ENCODE peak calls at places on chromosomes 7 and 10, in ten cellular contexts. One of them, this sample, is unnamed.

GRCh38 chr7:27611043-27611442 is 51.6 kb downstream of the HIBADH start:
- DNase-seq in ovary: no peak
- DNase-seq in MM.1S: no peak
- DNase-seq in fibroblast of lung: peak; percentile 14
- DNase-seq in colonic mucosa: no peak
- DNase-seq in prostate gland: no peak
- DNase-seq in suprapubic skin: no peak
- DNase-seq in CD8-positive, alpha-beta T cell: no peak
- DNase-seq in tibial artery: no peak
- DNase-seq in A549: no peak
- DNase-seq in this sample: peak; percentile 71

GRCh38 chr7:123548406-123548805 is 9.2 kb downstream of the NDUFA5 start:
- DNase-seq in ovary: no peak
- DNase-seq in MM.1S: no peak
- DNase-seq in fibroblast of lung: no peak
- DNase-seq in colonic mucosa: no peak
- DNase-seq in prostate gland: no peak
- DNase-seq in suprapubic skin: no peak
- DNase-seq in CD8-positive, alpha-beta T cell: no peak
- DNase-seq in tibial artery: no peak
- DNase-seq in A549: no peak
- DNase-seq in this sample: no peak

GRCh38 chr7:90211391-90212148 is at the start of gene STEAP2:
- DNase-seq in ovary: peak; percentile 95
- DNase-seq in MM.1S: peak; percentile 11
- DNase-seq in fibroblast of lung: peak; percentile 92
- DNase-seq in colonic mucosa: peak; percentile 89
- DNase-seq in prostate gland: peak; percentile 90
- DNase-seq in suprapubic skin: peak; percentile 93
- DNase-seq in CD8-positive, alpha-beta T cell: no peak
- DNase-seq in tibial artery: peak; percentile 96
- DNase-seq in A549: peak; percentile 82
- DNase-seq in this sample: peak; percentile 74

GRCh38 chr7:43112088-43112940 is at the start of gene HECW1:
- DNase-seq in ovary: no peak
- DNase-seq in MM.1S: no peak
- DNase-seq in fibroblast of lung: no peak
- DNase-seq in colonic mucosa: no peak
- DNase-seq in prostate gland: no peak
- DNase-seq in suprapubic skin: no peak
- DNase-seq in CD8-positive, alpha-beta T cell: no peak
- DNase-seq in tibial artery: no peak
- DNase-seq in A549: no peak
- DNase-seq in this sample: no peak

GRCh38 chr7:27364344-27364758 is 121.7 kb downstream of the EVX1 start:
- DNase-seq in ovary: peak; percentile 84
- DNase-seq in MM.1S: no peak
- DNase-seq in fibroblast of lung: peak; percentile 94
- DNase-seq in colonic mucosa: peak; percentile 42
- DNase-seq in prostate gland: peak; percentile 12
- DNase-seq in suprapubic skin: peak; percentile 80
- DNase-seq in CD8-positive, alpha-beta T cell: no peak
- DNase-seq in tibial artery: peak; percentile 73
- DNase-seq in A549: no peak
- DNase-seq in this sample: no peak

GRCh38 chr7:106767498-106768323 is 97.4 kb upstream of the PIK3CG start:
- DNase-seq in ovary: no peak
- DNase-seq in MM.1S: peak; percentile 93
- DNase-seq in fibroblast of lung: peak; percentile 89
- DNase-seq in colonic mucosa: no peak
- DNase-seq in prostate gland: no peak
- DNase-seq in suprapubic skin: no peak
- DNase-seq in CD8-positive, alpha-beta T cell: no peak
- DNase-seq in tibial artery: no peak
- DNase-seq in A549: no peak
- DNase-seq in this sample: no peak

GRCh38 chr7:65239707-65240352 is 133.8 kb upstream of the ZNF92 start:
- DNase-seq in ovary: peak; percentile 18
- DNase-seq in MM.1S: no peak
- DNase-seq in fibroblast of lung: peak; percentile 12
- DNase-seq in colonic mucosa: peak; percentile 30
- DNase-seq in prostate gland: no peak
- DNase-seq in suprapubic skin: no peak
- DNase-seq in CD8-positive, alpha-beta T cell: no peak
- DNase-seq in tibial artery: no peak
- DNase-seq in A549: peak; percentile 36
- DNase-seq in this sample: peak; percentile 84

GRCh38 chr10:95334793-95335120 is 44.0 kb upstream of the PDLIM1 start:
- DNase-seq in ovary: no peak
- DNase-seq in MM.1S: no peak
- DNase-seq in fibroblast of lung: no peak
- DNase-seq in colonic mucosa: no peak
- DNase-seq in prostate gland: no peak
- DNase-seq in suprapubic skin: no peak
- DNase-seq in CD8-positive, alpha-beta T cell: no peak
- DNase-seq in tibial artery: no peak
- DNase-seq in A549: no peak
- DNase-seq in this sample: no peak

GRCh38 chr10:80598084-80598798 is 60.5 kb downstream of the SH2D4B start:
- DNase-seq in ovary: no peak
- DNase-seq in MM.1S: no peak
- DNase-seq in fibroblast of lung: no peak
- DNase-seq in colonic mucosa: no peak
- DNase-seq in prostate gland: no peak
- DNase-seq in suprapubic skin: no peak
- DNase-seq in CD8-positive, alpha-beta T cell: no peak
- DNase-seq in tibial artery: no peak
- DNase-seq in A549: no peak
- DNase-seq in this sample: no peak

GRCh38 chr10:66639351-66639750 is 286.5 kb upstream of the LRRTM3 start:
- DNase-seq in ovary: no peak
- DNase-seq in MM.1S: no peak
- DNase-seq in fibroblast of lung: peak; percentile 31
- DNase-seq in colonic mucosa: no peak
- DNase-seq in prostate gland: no peak
- DNase-seq in suprapubic skin: no peak
- DNase-seq in CD8-positive, alpha-beta T cell: no peak
- DNase-seq in tibial artery: no peak
- DNase-seq in A549: no peak
- DNase-seq in this sample: no peak

GRCh38 chr7:449249-450019 is 70.2 kb downstream of the PDGFA start:
- DNase-seq in ovary: no peak
- DNase-seq in MM.1S: no peak
- DNase-seq in fibroblast of lung: no peak
- DNase-seq in colonic mucosa: no peak
- DNase-seq in prostate gland: no peak
- DNase-seq in suprapubic skin: no peak
- DNase-seq in CD8-positive, alpha-beta T cell: no peak
- DNase-seq in tibial artery: no peak
- DNase-seq in A549: no peak
- DNase-seq in this sample: no peak

GRCh38 chr7:92586403-92586802 is 3.8 kb downstream of the FAM133B start:
- DNase-seq in ovary: no peak
- DNase-seq in MM.1S: no peak
- DNase-seq in fibroblast of lung: peak; percentile 79
- DNase-seq in colonic mucosa: no peak
- DNase-seq in prostate gland: no peak
- DNase-seq in suprapubic skin: no peak
- DNase-seq in CD8-positive, alpha-beta T cell: no peak
- DNase-seq in tibial artery: no peak
- DNase-seq in A549: no peak
- DNase-seq in this sample: no peak

GRCh38 chr10:125156196-125156595 is 4.2 kb downstream of the CTBP2 start:
- DNase-seq in ovary: no peak
- DNase-seq in MM.1S: no peak
- DNase-seq in fibroblast of lung: no peak
- DNase-seq in colonic mucosa: no peak
- DNase-seq in prostate gland: no peak
- DNase-seq in suprapubic skin: no peak
- DNase-seq in CD8-positive, alpha-beta T cell: no peak
- DNase-seq in tibial artery: no peak
- DNase-seq in A549: no peak
- DNase-seq in this sample: no peak

GRCh38 chr7:26144681-26145080 is 7.3 kb upstream of the NFE2L3 start:
- DNase-seq in ovary: no peak
- DNase-seq in MM.1S: no peak
- DNase-seq in fibroblast of lung: peak; percentile 48
- DNase-seq in colonic mucosa: no peak
- DNase-seq in prostate gland: no peak
- DNase-seq in suprapubic skin: no peak
- DNase-seq in CD8-positive, alpha-beta T cell: no peak
- DNase-seq in tibial artery: no peak
- DNase-seq in A549: no peak
- DNase-seq in this sample: no peak

GRCh38 chr7:137421389-137421788 is 77.9 kb upstream of the PTN start:
- DNase-seq in ovary: no peak
- DNase-seq in MM.1S: no peak
- DNase-seq in fibroblast of lung: peak; percentile 48
- DNase-seq in colonic mucosa: no peak
- DNase-seq in prostate gland: no peak
- DNase-seq in suprapubic skin: no peak
- DNase-seq in CD8-positive, alpha-beta T cell: no peak
- DNase-seq in tibial artery: peak; percentile 69
- DNase-seq in A549: no peak
- DNase-seq in this sample: no peak

GRCh38 chr7:46253500-46253899 is 332.4 kb upstream of the IGFBP3 start:
- DNase-seq in ovary: no peak
- DNase-seq in MM.1S: no peak
- DNase-seq in fibroblast of lung: no peak
- DNase-seq in colonic mucosa: no peak
- DNase-seq in prostate gland: no peak
- DNase-seq in suprapubic skin: no peak
- DNase-seq in CD8-positive, alpha-beta T cell: no peak
- DNase-seq in tibial artery: no peak
- DNase-seq in A549: no peak
- DNase-seq in this sample: no peak

GRCh38 chr10:35127289-35127891 is 744 bp downstream of the CREM start:
- DNase-seq in ovary: peak; percentile 76
- DNase-seq in MM.1S: peak; percentile 53
- DNase-seq in fibroblast of lung: peak; percentile 69
- DNase-seq in colonic mucosa: peak; percentile 64
- DNase-seq in prostate gland: peak; percentile 25
- DNase-seq in suprapubic skin: peak; percentile 88
- DNase-seq in CD8-positive, alpha-beta T cell: peak; percentile 38
- DNase-seq in tibial artery: peak; percentile 83
- DNase-seq in A549: peak; percentile 43
- DNase-seq in this sample: peak; percentile 48

GRCh38 chr7:94436018-94436604 is 41.4 kb downstream of the COL1A2 start:
- DNase-seq in ovary: peak; percentile 76
- DNase-seq in MM.1S: peak; percentile 71
- DNase-seq in fibroblast of lung: peak; percentile 82
- DNase-seq in colonic mucosa: peak; percentile 79
- DNase-seq in prostate gland: peak; percentile 70
- DNase-seq in suprapubic skin: no peak
- DNase-seq in CD8-positive, alpha-beta T cell: no peak
- DNase-seq in tibial artery: peak; percentile 80
- DNase-seq in A549: peak; percentile 59
- DNase-seq in this sample: peak; percentile 73

GRCh38 chr10:51117794-51118193 is 43.5 kb downstream of the PRKG1 start:
- DNase-seq in ovary: no peak
- DNase-seq in MM.1S: no peak
- DNase-seq in fibroblast of lung: peak; percentile 40
- DNase-seq in colonic mucosa: no peak
- DNase-seq in prostate gland: no peak
- DNase-seq in suprapubic skin: no peak
- DNase-seq in CD8-positive, alpha-beta T cell: no peak
- DNase-seq in tibial artery: no peak
- DNase-seq in A549: no peak
- DNase-seq in this sample: no peak

GRCh38 chr10:3774814-3775670 is 10.0 kb downstream of the KLF6 start:
- DNase-seq in ovary: no peak
- DNase-seq in MM.1S: no peak
- DNase-seq in fibroblast of lung: peak; percentile 94
- DNase-seq in colonic mucosa: no peak
- DNase-seq in prostate gland: no peak
- DNase-seq in suprapubic skin: no peak
- DNase-seq in CD8-positive, alpha-beta T cell: no peak
- DNase-seq in tibial artery: peak; percentile 83
- DNase-seq in A549: no peak
- DNase-seq in this sample: no peak

GRCh38 chr10:110764793-110765512 is 106.8 kb upstream of the PDCD4 start:
- DNase-seq in ovary: no peak
- DNase-seq in MM.1S: no peak
- DNase-seq in fibroblast of lung: no peak
- DNase-seq in colonic mucosa: no peak
- DNase-seq in prostate gland: no peak
- DNase-seq in suprapubic skin: no peak
- DNase-seq in CD8-positive, alpha-beta T cell: no peak
- DNase-seq in tibial artery: no peak
- DNase-seq in A549: no peak
- DNase-seq in this sample: no peak

GRCh38 chr7:54678763-54679396 is 80.1 kb downstream of the SEC61G start:
- DNase-seq in ovary: no peak
- DNase-seq in MM.1S: no peak
- DNase-seq in fibroblast of lung: no peak
- DNase-seq in colonic mucosa: no peak
- DNase-seq in prostate gland: no peak
- DNase-seq in suprapubic skin: no peak
- DNase-seq in CD8-positive, alpha-beta T cell: no peak
- DNase-seq in tibial artery: no peak
- DNase-seq in A549: no peak
- DNase-seq in this sample: no peak
- H3K4me1 ChIP-seq in ovary: no peaks in the 10 kb centered on the region
- H3K4me1 ChIP-seq in MM.1S: no peaks in the 10 kb centered on the region
- H3K4me1 ChIP-seq in fibroblast of lung: no peaks in the 10 kb centered on the region
- H3K4me1 ChIP-seq in colonic mucosa: no peaks in the 10 kb centered on the region
- H3K4me1 ChIP-seq in prostate gland: no peaks in the 10 kb centered on the region
- H3K4me1 ChIP-seq in suprapubic skin: no peaks in the 10 kb centered on the region
- H3K4me1 ChIP-seq in CD8-positive, alpha-beta T cell: no peaks in the 10 kb centered on the region
- H3K4me1 ChIP-seq in tibial artery: no peaks in the 10 kb centered on the region
- H3K4me1 ChIP-seq in A549: no peaks in the 10 kb centered on the region
- H3K4me1 ChIP-seq in this sample: peaks cover 8% of the 10 kb centered on the region

GRCh38 chr7:52088008-52088787 is 771.6 kb upstream of the COBL start:
- DNase-seq in ovary: peak; percentile 30
- DNase-seq in MM.1S: no peak
- DNase-seq in fibroblast of lung: no peak
- DNase-seq in colonic mucosa: no peak
- DNase-seq in prostate gland: no peak
- DNase-seq in suprapubic skin: no peak
- DNase-seq in CD8-positive, alpha-beta T cell: no peak
- DNase-seq in tibial artery: no peak
- DNase-seq in A549: no peak
- DNase-seq in this sample: no peak
- TF ChIP-seq CTCF in ovary: no peak
- TF ChIP-seq CTCF in MM.1S: no peak
- TF ChIP-seq CTCF in fibroblast of lung: no peak
- TF ChIP-seq CTCF in colonic mucosa: no peak
- TF ChIP-seq CTCF in prostate gland: no peak
- TF ChIP-seq CTCF in suprapubic skin: no peak
- TF ChIP-seq CTCF in CD8-positive, alpha-beta T cell: no peak
- TF ChIP-seq CTCF in tibial artery: no peak
- TF ChIP-seq CTCF in A549: no peak
- TF ChIP-seq CTCF in this sample: no peak

GRCh38 chr10:24965051-24965450 is 12.6 kb upstream of the PRTFDC1 start:
- DNase-seq in ovary: no peak
- DNase-seq in MM.1S: no peak
- DNase-seq in fibroblast of lung: no peak
- DNase-seq in colonic mucosa: no peak
- DNase-seq in prostate gland: no peak
- DNase-seq in suprapubic skin: no peak
- DNase-seq in CD8-positive, alpha-beta T cell: no peak
- DNase-seq in tibial artery: no peak
- DNase-seq in A549: no peak
- DNase-seq in this sample: no peak
- H3K4me1 ChIP-seq in ovary: no peaks in the 10 kb centered on the region
- H3K4me1 ChIP-seq in MM.1S: no peaks in the 10 kb centered on the region
- H3K4me1 ChIP-seq in fibroblast of lung: no peaks in the 10 kb centered on the region
- H3K4me1 ChIP-seq in colonic mucosa: no peaks in the 10 kb centered on the region
- H3K4me1 ChIP-seq in prostate gland: no peaks in the 10 kb centered on the region
- H3K4me1 ChIP-seq in suprapubic skin: no peaks in the 10 kb centered on the region
- H3K4me1 ChIP-seq in CD8-positive, alpha-beta T cell: no peaks in the 10 kb centered on the region
- H3K4me1 ChIP-seq in tibial artery: no peaks in the 10 kb centered on the region
- H3K4me1 ChIP-seq in A549: peaks cover 29% of the 10 kb centered on the region
- H3K4me1 ChIP-seq in this sample: no peaks in the 10 kb centered on the region

GRCh38 chr10:9211228-9211627 is 1156.7 kb downstream of the GATA3 start:
- DNase-seq in ovary: no peak
- DNase-seq in MM.1S: no peak
- DNase-seq in fibroblast of lung: peak; percentile 9
- DNase-seq in colonic mucosa: no peak
- DNase-seq in prostate gland: no peak
- DNase-seq in suprapubic skin: no peak
- DNase-seq in CD8-positive, alpha-beta T cell: no peak
- DNase-seq in tibial artery: no peak
- DNase-seq in A549: no peak
- DNase-seq in this sample: no peak
- TF ChIP-seq CTCF in ovary: no peak
- TF ChIP-seq CTCF in MM.1S: peak; percentile 22
- TF ChIP-seq CTCF in fibroblast of lung: peak; percentile 37
- TF ChIP-seq CTCF in colonic mucosa: no peak
- TF ChIP-seq CTCF in prostate gland: no peak
- TF ChIP-seq CTCF in suprapubic skin: no peak
- TF ChIP-seq CTCF in CD8-positive, alpha-beta T cell: no peak
- TF ChIP-seq CTCF in tibial artery: no peak
- TF ChIP-seq CTCF in A549: peak; percentile 19
- TF ChIP-seq CTCF in this sample: peak; percentile 61